ENCODE peak calls at places on chromosome 6, in six cellular contexts. M, X, Y, O, A and W are unnamed samples.

GRCh38 chr6:138044972-138045371 is 62.2 kb downstream of the PERP start:
- DNase-seq in O (no peak), X (no peak), Y (no peak), A (no peak), M (no peak), W (no peak)

GRCh38 chr6:88983532-88983931 is 20.1 kb upstream of the RNGTT start:
- DNase-seq in X (no peak), O (no peak), M (no peak), A (no peak), Y (no peak), W (peak; percentile 41)

GRCh38 chr6:82924799-82925535 is 140.7 kb downstream of the UBE3D start:
- DNase-seq in Y (no peak), M (no peak), A (no peak), O (no peak), X (no peak), W (no peak)

GRCh38 chr6:151675746-151676459 is 131.6 kb upstream of the ESR1 start:
- DNase-seq in Y (peak; percentile 55), O (peak; percentile 51), X (peak; percentile 64), A (peak; percentile 2), M (peak; percentile 21), W (no peak)

GRCh38 chr6:11586117-11586516 is 48.6 kb downstream of the TMEM170B start:
- DNase-seq in O (no peak), A (no peak), M (no peak), Y (no peak), X (no peak), W (no peak)

GRCh38 chr6:34695729-34696188 is 808 bp downstream of the ILRUN start:
- DNase-seq in O (no peak), X (no peak), A (no peak), M (no peak), Y (no peak), W (no peak)

GRCh38 chr6:133503330-133503729 is 262.2 kb downstream of the EYA4 start:
- DNase-seq in X (no peak), M (no peak), O (no peak), Y (no peak), A (no peak), W (peak; percentile 5)

GRCh38 chr6:106119526-106119925 is 33.4 kb downstream of the PRDM1 start:
- DNase-seq in M (no peak), X (no peak), O (no peak), A (no peak), Y (no peak), W (peak; percentile 96)

GRCh38 chr6:96301023-96301422 is 220.6 kb upstream of the UFL1 start:
- DNase-seq in O (no peak), Y (no peak), X (no peak), A (no peak), M (no peak), W (no peak)

GRCh38 chr6:14804001-14804401 is 441.9 kb upstream of the JARID2 start:
- DNase-seq in M (no peak), A (no peak), O (no peak), X (no peak), Y (no peak), W (peak; percentile 91)

GRCh38 chr6:89745728-89746127 is 73.9 kb downstream of the MDN1 start:
- DNase-seq in A (no peak), X (no peak), O (no peak), Y (no peak), M (no peak), W (no peak)

GRCh38 chr6:10540073-10540746 is 19.1 kb downstream of the GCNT2 start:
- DNase-seq in M (no peak), A (no peak), Y (no peak), X (no peak), O (no peak), W (no peak)

GRCh38 chr6:158686311-158686710 is 36.5 kb downstream of the SYTL3 start:
- DNase-seq in Y (no peak), A (no peak), M (no peak), X (peak; percentile 23), O (no peak), W (no peak)

GRCh38 chr6:108482559-108482958 is 78.2 kb upstream of the FOXO3 start:
- DNase-seq in X (no peak), O (no peak), M (no peak), A (no peak), Y (no peak), W (no peak)

GRCh38 chr6:155196891-155197290 is 66.9 kb upstream of the CLDN20 start:
- DNase-seq in O (no peak), Y (no peak), M (no peak), X (no peak), A (no peak), W (peak; percentile 77)

GRCh38 chr6:99501762-99502161 is 13.5 kb downstream of the USP45 start:
- DNase-seq in M (no peak), A (no peak), Y (no peak), X (no peak), O (no peak), W (no peak)

GRCh38 chr6:34154668-34155447 is 9.0 kb upstream of the GRM4 start:
- DNase-seq in X (peak; percentile 84), O (peak; percentile 60), Y (peak; percentile 95), A (peak; percentile 46), M (peak; percentile 71), W (peak; percentile 39)

GRCh38 chr6:6497541-6497940 is 91.0 kb upstream of the LY86 start:
- DNase-seq in X (no peak), O (no peak), A (no peak), M (no peak), Y (no peak), W (no peak)

GRCh38 chr6:42137192-42137753 is 5.1 kb downstream of the C6orf132 start:
- DNase-seq in X (no peak), A (no peak), O (no peak), M (no peak), Y (no peak), W (no peak)

GRCh38 chr6:108549741-108550140 is 11.0 kb upstream of the FOXO3 start:
- DNase-seq in X (no peak), A (no peak), O (no peak), M (no peak), Y (no peak), W (peak; percentile 36)

GRCh38 chr6:128759901-128760300 is 123.0 kb upstream of the LAMA2 start:
- DNase-seq in M (no peak), X (no peak), O (no peak), Y (no peak), A (no peak), W (no peak)

GRCh38 chr6:86477510-86478166 is 459.7 kb upstream of the HTR1E start:
- DNase-seq in Y (no peak), A (no peak), X (no peak), O (no peak), M (no peak), W (no peak)

GRCh38 chr6:117920493-117920845 is 13.4 kb downstream of the SLC35F1 start:
- DNase-seq in Y (no peak), M (no peak), X (no peak), O (no peak), A (no peak), W (no peak)

GRCh38 chr6:85452441-85452881 is 2.6 kb downstream of the NT5E start:
- DNase-seq in M (no peak), A (no peak), O (no peak), Y (no peak), X (no peak), W (peak; percentile 24)

GRCh38 chr6:87702589-87702945 is 534 bp upstream of the AKIRIN2 start:
- DNase-seq in M (no peak), A (no peak), X (no peak), O (no peak), Y (no peak), W (no peak)

GRCh38 chr6:125759184-125759902 is 9.9 kb downstream of the HEY2 start:
- DNase-seq in O (peak; percentile 7), Y (no peak), A (no peak), M (no peak), X (peak; percentile 33), W (no peak)

GRCh38 chr6:157273756-157274088 is 49.6 kb downstream of the TMEM242 start:
- DNase-seq in O (peak; percentile 68), Y (peak; percentile 71), M (peak; percentile 63), X (peak; percentile 80), A (peak; percentile 41), W (no peak)